ENCODE peak calls at places on chromosomes 12 and 14, in ten cellular contexts. C, A, H, J, K, D, S, U, Y and O are unnamed samples.

GRCh38 chr14:86961106-86961716 is 1031.8 kb downstream of the GALC start:
- DNase-seq in S (no peak), D (no peak), A (no peak), U (peak), J (no peak), K (no peak), C (no peak), Y (peak), H (no peak), O (no peak)

GRCh38 chr12:79537675-79538074 is 153.1 kb downstream of the PAWR start:
- DNase-seq in H (no peak), J (no peak), A (no peak), U (no peak), S (no peak), C (no peak), Y (no peak), D (no peak), K (no peak), O (no peak)

GRCh38 chr12:90499793-90500192 is 455.2 kb downstream of the CCER1 start:
- DNase-seq in D (no peak), U (no peak), Y (no peak), J (no peak), K (no peak), C (no peak), H (no peak), S (no peak), A (no peak), O (no peak)

GRCh38 chr12:8554451-8555195 is 13.9 kb upstream of the CLEC4E start:
- DNase-seq in Y (peak), U (peak), A (no peak), H (no peak), J (no peak), C (peak), S (no peak), D (no peak), K (no peak), O (peak)

GRCh38 chr14:67166450-67166853 is 22.8 kb upstream of the GARIN2 start:
- DNase-seq in D (peak), A (peak), H (peak), Y (peak), U (peak), S (no peak), C (peak), J (no peak), K (no peak), O (peak)

GRCh38 chr14:99261916-99262787 is 9.8 kb downstream of the BCL11B start:
- DNase-seq in S (no peak), C (no peak), U (no peak), K (no peak), Y (no peak), D (peak), J (no peak), A (no peak), H (no peak), O (no peak)

GRCh38 chr14:36771256-36771655 is 109.6 kb downstream of the PAX9 start:
- DNase-seq in D (peak), C (no peak), S (no peak), H (no peak), J (no peak), Y (peak), A (peak), U (no peak), K (no peak), O (no peak)

GRCh38 chr12:92030618-92031017 is 115.0 kb downstream of the BTG1 start:
- DNase-seq in J (no peak), Y (no peak), D (peak), K (no peak), C (no peak), H (peak), A (no peak), S (no peak), U (no peak), O (no peak)

GRCh38 chr12:34599530-34600513 is 577.5 kb downstream of the ALG10 start:
- DNase-seq in H (no peak), U (no peak), D (no peak), K (peak), C (no peak), Y (no peak), S (no peak), J (no peak), A (no peak), O (no peak)

GRCh38 chr12:3681595-3681921 is 71.4 kb downstream of the CRACR2A start:
- DNase-seq in S (no peak), Y (no peak), D (no peak), U (no peak), J (no peak), H (no peak), C (no peak), A (no peak), K (no peak), O (no peak)

GRCh38 chr14:58978336-58978735 is 210.1 kb upstream of the DAAM1 start:
- DNase-seq in A (no peak), U (peak), K (no peak), C (no peak), D (peak), S (no peak), Y (no peak), J (peak), H (no peak), O (no peak)

GRCh38 chr14:85319101-85319500 is 210.8 kb upstream of the FLRT2 start:
- DNase-seq in K (no peak), C (no peak), Y (no peak), D (no peak), U (no peak), J (no peak), S (no peak), A (no peak), H (no peak), O (no peak)

GRCh38 chr14:88614218-88614907 is 51.5 kb downstream of the ZC3H14 start:
- DNase-seq in U (peak), J (peak), A (no peak), Y (no peak), D (no peak), C (peak), H (no peak), S (no peak), K (no peak), O (peak)

GRCh38 chr14:90193925-90194324 is 62.4 kb upstream of the PSMC1 start:
- DNase-seq in S (no peak), C (no peak), D (peak), K (no peak), U (no peak), Y (peak), A (peak), J (no peak), H (no peak), O (no peak)

GRCh38 chr14:100159107-100159864 is at the start of gene DEGS2:
- DNase-seq in Y (peak), D (peak), U (no peak), S (no peak), C (no peak), J (no peak), A (peak), H (peak), K (no peak), O (no peak)

GRCh38 chr14:99118046-99118721 is 153.8 kb downstream of the BCL11B start:
- DNase-seq in S (no peak), C (no peak), U (no peak), D (no peak), K (no peak), J (no peak), A (peak), Y (no peak), H (no peak), O (no peak)

GRCh38 chr12:116222358-116222757 is 55.1 kb downstream of the MED13L start:
- DNase-seq in D (peak), C (no peak), A (peak), K (no peak), U (peak), J (peak), Y (peak), H (peak), S (no peak), O (peak)

GRCh38 chr12:13000935-13001724 is 1.1 kb upstream of the HEBP1 start:
- DNase-seq in D (peak), A (peak), S (peak), Y (peak), J (no peak), C (no peak), K (peak), U (peak), H (no peak), O (no peak)

GRCh38 chr12:47832263-47832933 is 12.7 kb upstream of the HDAC7 start:
- DNase-seq in C (no peak), S (no peak), D (no peak), Y (no peak), H (no peak), K (no peak), U (no peak), J (no peak), A (no peak), O (no peak)

GRCh38 chr12:102234599-102234998 is 37.0 kb upstream of the PMCH start:
- DNase-seq in S (no peak), U (no peak), C (no peak), D (no peak), Y (no peak), J (no peak), A (no peak), H (no peak), K (no peak), O (no peak)